ENCODE peak calls at places on chromosomes 7 and 10, in eight cellular contexts. V, B, Z, Y, F, W, J and I are unnamed samples.

GRCh38 chr7:42197391-42197790 is 39.6 kb downstream of the GLI3 start:
- DNase-seq in F (no peak), W (no peak), B (no peak), V (no peak), Z (no peak), Y (no peak), J (no peak), I (no peak)

GRCh38 chr10:94023909-94024308 is 30.2 kb downstream of the PLCE1 start:
- DNase-seq in Y (no peak), W (no peak), V (no peak), B (no peak), J (no peak), F (no peak), Z (no peak), I (no peak)

GRCh38 chr7:112411186-112411795 is 39.0 kb upstream of the IFRD1 start:
- DNase-seq in J (no peak), F (peak; percentile 51), Y (no peak), V (peak; percentile 16), Z (no peak), B (no peak), W (peak; percentile 56), I (peak; percentile 41)

GRCh38 chr10:60943372-60944158 is 420 bp downstream of the RHOBTB1 start:
- DNase-seq in W (peak; percentile 14), V (peak; percentile 39), J (peak; percentile 76), F (peak; percentile 50), Z (peak; percentile 71), B (peak; percentile 61), Y (peak; percentile 44), I (peak; percentile 62)

GRCh38 chr7:102063736-102064135 is 222.9 kb upstream of the SH2B2 start:
- DNase-seq in Z (no peak), Y (no peak), J (peak; percentile 49), B (no peak), W (peak; percentile 85), V (no peak), F (no peak), I (no peak)

GRCh38 chr10:71319800-71320392 is 837 bp downstream of the SLC29A3 start:
- DNase-seq in F (no peak), Y (no peak), B (no peak), Z (no peak), J (no peak), V (no peak), W (no peak), I (no peak)

GRCh38 chr7:95917622-95918021 is 145.3 kb downstream of the DYNC1I1 start:
- DNase-seq in J (no peak), V (no peak), B (no peak), W (no peak), F (no peak), Z (no peak), Y (no peak), I (no peak)

GRCh38 chr10:61189912-61190311 is 245.9 kb upstream of the RHOBTB1 start:
- DNase-seq in Z (no peak), B (no peak), J (no peak), Y (no peak), V (peak; percentile 44), F (no peak), W (no peak), I (no peak)

GRCh38 chr10:31030800-31031199 is 865 bp downstream of the ZNF438 start:
- DNase-seq in Z (no peak), B (no peak), J (no peak), W (no peak), V (no peak), Y (no peak), F (no peak), I (no peak)

GRCh38 chr7:22992874-22993840 is 20.8 kb downstream of the HYCC1 start:
- DNase-seq in V (no peak), B (no peak), Y (peak; percentile 89), Z (no peak), J (no peak), F (no peak), W (no peak), I (no peak)

GRCh38 chr7:127437772-127438330 is 45.3 kb upstream of the ZNF800 start:
- DNase-seq in Z (no peak), W (peak; percentile 73), Y (no peak), F (no peak), B (no peak), J (no peak), V (no peak), I (no peak)

GRCh38 chr7:44334734-44335097 is 9.3 kb upstream of the CAMK2B start:
- DNase-seq in V (no peak), B (no peak), F (no peak), W (no peak), J (no peak), Z (no peak), Y (no peak), I (no peak)

GRCh38 chr7:133293390-133294110 is 40.7 kb downstream of the EXOC4 start:
- DNase-seq in B (no peak), J (no peak), Z (no peak), Y (no peak), W (no peak), F (no peak), V (no peak), I (no peak)

GRCh38 chr10:132788180-132788830 is 2.4 kb upstream of the NKX6-2 start:
- DNase-seq in J (no peak), Z (no peak), Y (no peak), V (no peak), W (peak; percentile 42), F (no peak), B (no peak), I (peak; percentile 50)

GRCh38 chr10:86900955-86901354 is 56.5 kb downstream of the MMRN2 start:
- DNase-seq in Z (no peak), J (peak; percentile 62), W (no peak), B (no peak), F (no peak), V (no peak), Y (no peak), I (peak; percentile 59)

GRCh38 chr7:47577351-47577919 is 4.5 kb downstream of the TNS3 start:
- DNase-seq in Y (no peak), F (no peak), B (no peak), Z (peak; percentile 68), V (no peak), W (no peak), J (no peak), I (no peak)

GRCh38 chr7:75740846-75741497 is 2.2 kb upstream of the HIP1 start:
- DNase-seq in W (no peak), V (no peak), J (peak; percentile 44), Y (no peak), F (no peak), Z (peak; percentile 78), B (no peak), I (no peak)

GRCh38 chr7:28958235-28958945 is at the start of gene TRIL:
- DNase-seq in Y (peak; percentile 8), V (no peak), B (peak; percentile 77), Z (no peak), W (no peak), J (peak; percentile 74), F (no peak), I (peak; percentile 81)

GRCh38 chr7:130008941-130009847 is 42.0 kb downstream of the ZC3HC1 start:
- DNase-seq in W (peak; percentile 72), J (peak; percentile 58), Y (no peak), F (peak; percentile 58), Z (no peak), B (no peak), V (no peak), I (no peak)

GRCh38 chr10:61621538-61622150 is 41.1 kb upstream of the CABCOCO1 start:
- DNase-seq in J (no peak), F (peak; percentile 62), V (peak; percentile 75), Z (no peak), Y (no peak), W (no peak), B (no peak), I (no peak)